ENCODE peak calls at places on chromosomes 7 and 10, in four cellular contexts. H is HT1080, O is aorta, G is mesothelial cell of epicardium. V is an unnamed sample.

GRCh38 chr10:23081891-23082290 is 13.5 kb upstream of the MSRB2 start:
- DNase-seq in H (peak), O (no peak), G (no peak), V (no peak)

GRCh38 chr10:24397662-24398061 is 188.7 kb downstream of the KIAA1217 start:
- DNase-seq in H (no peak), O (no peak), G (no peak), V (no peak)

GRCh38 chr10:124010563-124011131 is 82.8 kb downstream of the CHST15 start:
- DNase-seq in H (no peak), O (no peak), G (no peak), V (no peak)

GRCh38 chr10:43254881-43255643 is 11.8 kb downstream of the RASGEF1A start:
- DNase-seq in H (no peak), O (peak), G (no peak), V (no peak)

GRCh38 chr10:34690403-34691049 is 124.6 kb downstream of the PARD3 start:
- DNase-seq in H (no peak), O (no peak), G (no peak), V (no peak)

GRCh38 chr7:127809285-127809702 is 157.3 kb downstream of the SND1 start:
- DNase-seq in H (peak), O (no peak), G (no peak), V (no peak)

GRCh38 chr10:20839141-20839540 is 58.0 kb downstream of the NEBL start:
- DNase-seq in H (peak), O (no peak), G (no peak), V (no peak)

GRCh38 chr10:131890276-131891195 is 10.3 kb upstream of the PPP2R2D start:
- DNase-seq in H (no peak), O (no peak), G (no peak), V (no peak)

GRCh38 chr10:44310762-44311562 is 73.9 kb downstream of the CXCL12 start:
- DNase-seq in H (peak), O (peak), G (peak), V (peak)

GRCh38 chr7:79461660-79462059 is 8.2 kb upstream of the MAGI2 start:
- DNase-seq in H (peak), O (no peak), G (no peak), V (no peak)

GRCh38 chr10:132446661-132447445 is 49.9 kb downstream of the PWWP2B start:
- DNase-seq in H (no peak), O (peak), G (no peak), V (peak)

GRCh38 chr7:375491-375821 is 85.5 kb downstream of the FOXL3 start:
- DNase-seq in H (no peak), O (peak), G (no peak), V (no peak)

GRCh38 chr10:49366460-49366859 is 29.4 kb downstream of the DRGX start:
- DNase-seq in H (no peak), O (no peak), G (no peak), V (no peak)

GRCh38 chr7:2512713-2513112 is 6.9 kb upstream of the LFNG start:
- DNase-seq in H (no peak), O (no peak), G (no peak), V (no peak)

GRCh38 chr7:75943864-75944263 is 28.9 kb downstream of the POR start:
- DNase-seq in H (peak), O (no peak), G (no peak), V (no peak)

GRCh38 chr10:73875139-73875475 is 752 bp upstream of the CAMK2G start:
- DNase-seq in H (no peak), O (no peak), G (no peak), V (peak)

GRCh38 chr7:47488205-47488968 is 93.5 kb downstream of the TNS3 start:
- DNase-seq in H (no peak), O (peak), G (no peak), V (no peak)

GRCh38 chr7:101216860-101217387 is 457 bp downstream of the PLOD3 start:
- DNase-seq in H (no peak), O (no peak), G (no peak), V (no peak)

GRCh38 chr10:14039968-14040668 is 290.6 kb downstream of the FRMD4A start:
- DNase-seq in H (no peak), O (no peak), G (no peak), V (no peak)

GRCh38 chr7:79403451-79403850 is 50.0 kb downstream of the MAGI2 start:
- DNase-seq in H (no peak), O (no peak), G (no peak), V (no peak)

GRCh38 chr7:151608031-151608551 is 88.4 kb upstream of the RHEB start:
- DNase-seq in H (peak), O (no peak), G (no peak), V (no peak)

V was measured in activated CD8-positive, alpha-beta T cell treated with anti-CD3 and anti-CD28 coated beads, Interleukin-2, amount 10 ng/mL, durations not matched to agents 7 days and 5 days.